ENCODE peak calls at places on chromosomes 2 and 18, in nine cellular contexts. D is heart right ventricle, Y is AG09309, E is fibroblast of the aortic adventitia, K is astrocyte of the spinal cord, I is tibial artery, O is progenitor cell of endocrine pancreas, A is mucosa of descending colon, Z is PC-3. H is an unnamed sample.

GRCh38 chr2:158569284-158569683 is 112.5 kb downstream of the PKP4 start:
- DNase-seq in D (no peak), Y (no peak), E (no peak), K (no peak), I (no peak), O (no peak), A (no peak), Z (no peak), H (no peak)

GRCh38 chr2:217339753-217340152 is 479.9 kb upstream of the TNP1 start:
- DNase-seq in D (no peak), Y (no peak), E (no peak), K (no peak), I (no peak), O (no peak), A (no peak), Z (no peak), H (no peak)

GRCh38 chr2:142673836-142674235 is 203.6 kb upstream of the KYNU start:
- DNase-seq in D (no peak), Y (no peak), E (no peak), K (no peak), I (no peak), O (no peak), A (no peak), Z (no peak), H (no peak)

GRCh38 chr18:59056706-59057492 is 82.8 kb upstream of the SEC11C start:
- DNase-seq in D (peak), Y (no peak), E (peak), K (peak), I (peak), O (peak), A (no peak), Z (peak), H (peak)

GRCh38 chr2:149487189-149487588 is 100.4 kb downstream of the MMADHC start:
- DNase-seq in D (no peak), Y (no peak), E (no peak), K (no peak), I (no peak), O (no peak), A (no peak), Z (peak), H (no peak)

GRCh38 chr2:237968048-237968862 is 1.4 kb downstream of the UBE2F start:
- DNase-seq in D (peak), Y (peak), E (peak), K (peak), I (peak), O (no peak), A (peak), Z (peak), H (no peak)

GRCh38 chr18:36196239-36196995 is 9.1 kb downstream of the MOCOS start:
- DNase-seq in D (no peak), Y (no peak), E (no peak), K (no peak), I (no peak), O (no peak), A (no peak), Z (no peak), H (no peak)

GRCh38 chr2:66305714-66306113 is 129.2 kb upstream of the MEIS1 start:
- DNase-seq in D (peak), Y (no peak), E (peak), K (peak), I (peak), O (no peak), A (peak), Z (no peak), H (no peak)

GRCh38 chr2:200306969-200307811 is 697 bp downstream of the SPATS2L start:
- DNase-seq in D (peak), Y (no peak), E (no peak), K (peak), I (peak), O (peak), A (peak), Z (peak), H (peak)

GRCh38 chr2:150609831-150610582 is 122.5 kb upstream of the RND3 start:
- DNase-seq in D (no peak), Y (peak), E (peak), K (peak), I (no peak), O (no peak), A (no peak), Z (peak), H (no peak)

GRCh38 chr2:9762941-9763340 is 80.3 kb upstream of the TAF1B start:
- DNase-seq in D (no peak), Y (no peak), E (no peak), K (no peak), I (peak), O (no peak), A (no peak), Z (no peak), H (no peak)
- TF ChIP-seq CTCF in D (no peak), Y (no peak), E (no peak), K (no peak), I (no peak), O (no peak), A (no peak), Z (no peak), H (no peak)

GRCh38 chr2:190178066-190178722 is 115.7 kb upstream of the MSTN start:
- DNase-seq in D (no peak), Y (no peak), E (no peak), K (no peak), I (no peak), O (no peak), A (no peak), Z (no peak), H (no peak)
- TF ChIP-seq CTCF in D (no peak), Y (no peak), E (no peak), K (no peak), I (no peak), O (no peak), A (no peak), Z (no peak), H (no peak)

DNA sequence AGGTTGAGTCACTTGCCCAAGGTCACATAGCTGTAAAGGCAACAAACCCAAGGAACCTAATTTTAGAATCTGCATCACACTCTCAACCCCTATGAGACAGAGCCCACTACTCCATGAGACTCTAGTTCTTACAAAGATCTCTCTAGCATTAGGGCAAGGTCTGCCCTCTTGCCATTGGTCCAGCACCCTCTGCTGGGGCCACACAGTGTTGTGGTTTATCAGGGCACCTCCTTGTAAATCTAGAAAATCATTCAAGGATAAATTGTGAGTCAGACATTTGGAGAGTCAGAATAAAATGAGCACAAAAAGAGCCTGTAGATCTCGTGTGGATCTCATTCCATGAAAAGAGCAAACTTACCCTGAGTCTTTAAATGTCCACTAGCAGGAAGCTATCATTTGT is 91.2 kb downstream of the SLC8A1 start:
- DNase-seq in D (no peak), Y (no peak), E (peak), K (no peak), I (no peak), O (no peak), A (peak), Z (peak), H (no peak)
- TF ChIP-seq CTCF in D (no peak), Y (no peak), E (no peak), K (no peak), I (no peak), O (no peak), A (no peak), Z (peak), H (no peak)

GRCh38 chr2:113233593-113234550 is 44.8 kb downstream of the PAX8 start:
- DNase-seq in D (no peak), Y (no peak), E (peak), K (no peak), I (no peak), O (no peak), A (no peak), Z (no peak), H (no peak)
- TF ChIP-seq CTCF in D (no peak), Y (peak), E (peak), K (peak), I (no peak), O (no peak), A (no peak), Z (no peak), H (peak)

GRCh38 chr18:37502601-37503000 is 63.0 kb downstream of the CELF4 start:
- DNase-seq in D (no peak), Y (no peak), E (no peak), K (no peak), I (no peak), O (no peak), A (no peak), Z (no peak), H (no peak)
- TF ChIP-seq CTCF in D (no peak), Y (no peak), E (no peak), K (no peak), I (no peak), O (no peak), A (no peak), Z (no peak), H (no peak)

GRCh38 chr2:43458002-43458628 is 137.7 kb downstream of the THADA start:
- DNase-seq in D (no peak), Y (peak), E (peak), K (peak), I (no peak), O (no peak), A (no peak), Z (peak), H (no peak)

GRCh38 chr2:43454791-43455190 is 141.0 kb downstream of the THADA start:
- DNase-seq in D (no peak), Y (no peak), E (no peak), K (peak), I (no peak), O (no peak), A (no peak), Z (no peak), H (no peak)

GRCh38 chr2:43453771-43454170 is 142.1 kb downstream of the THADA start:
- DNase-seq in D (no peak), Y (no peak), E (no peak), K (no peak), I (no peak), O (no peak), A (no peak), Z (no peak), H (no peak)

GRCh38 chr2:43455296-43455695 is 140.5 kb downstream of the THADA start:
- DNase-seq in D (no peak), Y (no peak), E (no peak), K (no peak), I (no peak), O (no peak), A (no peak), Z (no peak), H (no peak)

DNA sequence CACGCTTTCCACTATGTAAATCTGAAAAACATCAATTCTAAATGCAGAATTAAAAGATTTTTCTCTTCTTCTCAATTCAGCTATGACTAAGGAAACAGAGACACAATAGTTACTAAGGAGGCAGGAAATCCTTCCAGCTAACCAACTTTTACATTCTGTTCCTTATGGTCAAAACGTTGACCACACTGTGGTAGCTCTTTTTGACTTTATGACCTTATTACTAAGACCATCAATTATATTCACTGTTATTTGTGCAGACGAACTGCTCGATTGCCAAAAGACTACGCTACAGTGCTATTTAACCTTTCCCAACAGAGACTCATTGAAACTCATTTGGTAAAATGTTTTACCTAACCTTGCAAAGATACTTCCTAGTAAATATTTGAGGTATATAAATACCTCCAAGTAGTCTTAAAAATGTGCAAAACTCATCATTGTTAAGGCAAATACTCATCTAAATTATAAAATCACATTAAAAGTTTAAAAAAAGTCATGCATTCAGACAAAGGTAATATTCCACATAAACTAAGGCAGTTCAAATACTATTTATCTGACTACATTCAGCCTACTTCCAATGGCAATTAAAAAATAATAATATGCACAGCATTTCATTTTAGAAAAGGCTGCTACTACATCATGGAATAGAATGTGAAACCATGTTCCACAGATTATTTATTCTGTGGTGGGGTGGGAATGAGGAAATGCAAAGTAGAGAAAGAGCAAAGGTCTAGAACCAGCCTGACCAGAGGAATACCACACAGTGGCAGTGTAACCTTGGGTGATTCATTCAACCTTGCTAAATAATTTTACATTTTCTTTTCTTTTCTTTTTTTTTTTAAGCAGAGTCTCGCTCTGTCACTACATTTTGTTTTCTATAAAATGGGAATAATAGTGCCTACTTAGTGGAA is 139.8 kb downstream of the THADA start:
- DNase-seq in D (no peak), Y (no peak), E (peak), K (peak), I (no peak), O (no peak), A (peak), Z (peak), H (no peak)
- TF ChIP-seq CTCF in D (no peak), Y (no peak), E (peak), K (no peak), I (peak), O (no peak), A (no peak), Z (no peak), H (peak)